ENCODE peak calls at places on chromosomes 13 and 19, in eight cellular contexts. E is cardiac muscle cell; N is tibial artery; D is transverse colon; U is testis; I is hepatocyte; G is body of pancreas; F is CD4-positive, alpha-beta memory T cell. O is an unnamed sample.

GRCh38 chr13:78650725-78651083 is 8.3 kb downstream of the OBI1 start:
- DNase-seq in E (no peak), N (no peak), D (no peak), U (no peak), I (no peak), G (no peak), F (no peak), O (no peak)

GRCh38 chr13:58574791-58575190 is 943.2 kb downstream of the PCDH17 start:
- DNase-seq in E (no peak), N (no peak), D (no peak), U (no peak), I (no peak), G (no peak), F (no peak), O (no peak)

GRCh38 chr19:40284501-40285352 is at the start of gene AKT2:
- DNase-seq in E (peak; percentile 66), N (no peak), D (no peak), U (peak; percentile 77), I (peak; percentile 89), G (no peak), F (peak; percentile 84), O (peak; percentile 61)

GRCh38 chr19:15812059-15812722 is 3.3 kb downstream of the OR10H1 start:
- DNase-seq in E (no peak), N (no peak), D (peak; percentile 38), U (peak; percentile 49), I (no peak), G (no peak), F (peak; percentile 65), O (peak; percentile 50)

GRCh38 chr19:16541526-16542044 is 652 bp downstream of the CHERP start:
- DNase-seq in E (peak; percentile 22), N (no peak), D (no peak), U (no peak), I (peak; percentile 37), G (no peak), F (peak; percentile 23), O (no peak)

GRCh38 chr13:98026457-98026857 is 73.0 kb downstream of the IPO5 start:
- DNase-seq in E (peak; percentile 30), N (no peak), D (no peak), U (no peak), I (peak; percentile 46), G (no peak), F (no peak), O (no peak)

GRCh38 chr13:107121793-107122192 is 553.9 kb upstream of the ARGLU1 start:
- DNase-seq in E (no peak), N (no peak), D (no peak), U (no peak), I (no peak), G (no peak), F (no peak), O (no peak)

GRCh38 chr19:34126966-34127365 is 45.3 kb upstream of the LSM14A start:
- DNase-seq in E (no peak), N (no peak), D (no peak), U (no peak), I (no peak), G (no peak), F (no peak), O (no peak)

GRCh38 chr13:85841427-85841826 is 42.2 kb upstream of the SLITRK6 start:
- DNase-seq in E (no peak), N (no peak), D (no peak), U (no peak), I (no peak), G (no peak), F (no peak), O (no peak)

GRCh38 chr13:42497798-42498197 is 76.2 kb upstream of the TNFSF11 start:
- DNase-seq in E (peak; percentile 86), N (no peak), D (no peak), U (no peak), I (peak; percentile 13), G (no peak), F (no peak), O (no peak)

GRCh38 chr13:46386996-46387851 is at the start of gene RUBCNL:
- DNase-seq in E (no peak), N (no peak), D (peak; percentile 78), U (peak; percentile 53), I (peak; percentile 39), G (no peak), F (peak; percentile 19), O (no peak)

GRCh38 chr19:37953125-37953524 is 46.1 kb downstream of the SIPA1L3 start:
- DNase-seq in E (no peak), N (no peak), D (no peak), U (no peak), I (no peak), G (no peak), F (no peak), O (no peak)

GRCh38 chr13:110245421-110245899 is 61.5 kb downstream of the COL4A1 start:
- DNase-seq in E (peak; percentile 69), N (no peak), D (no peak), U (no peak), I (no peak), G (no peak), F (no peak), O (no peak)

GRCh38 chr13:41916173-41916954 is 44.5 kb downstream of the VWA8 start:
- DNase-seq in E (peak; percentile 82), N (no peak), D (no peak), U (no peak), I (peak; percentile 33), G (no peak), F (peak; percentile 33), O (no peak)

GRCh38 chr13:91280806-91281205 is 66.7 kb upstream of the MIR17HG start:
- DNase-seq in E (no peak), N (no peak), D (no peak), U (no peak), I (no peak), G (no peak), F (no peak), O (no peak)

GRCh38 chr19:7874080-7874856 is at the start of gene PRR36:
- DNase-seq in E (no peak), N (no peak), D (no peak), U (peak; percentile 71), I (peak; percentile 76), G (peak; percentile 82), F (no peak), O (no peak)

GRCh38 chr13:42970824-42971669 is 21.0 kb downstream of the EPSTI1 start:
- DNase-seq in E (peak; percentile 51), N (no peak), D (peak; percentile 50), U (peak; percentile 65), I (peak; percentile 44), G (no peak), F (peak; percentile 57), O (peak; percentile 38)

GRCh38 chr19:33225458-33225925 is at the start of gene SLC7A10:
- DNase-seq in E (peak; percentile 57), N (no peak), D (no peak), U (no peak), I (peak; percentile 65), G (no peak), F (no peak), O (no peak)

GRCh38 chr19:50859849-50860248 is 5.1 kb downstream of the KLK3 start:
- DNase-seq in E (no peak), N (no peak), D (no peak), U (no peak), I (no peak), G (no peak), F (no peak), O (no peak)

GRCh38 chr13:42807866-42808265 is 26.5 kb downstream of the FAM216B start:
- DNase-seq in E (peak; percentile 43), N (no peak), D (no peak), U (no peak), I (no peak), G (no peak), F (no peak), O (no peak)

GRCh38 chr13:39684531-39685137 is 29.2 kb downstream of the COG6 start:
- DNase-seq in E (peak; percentile 66), N (no peak), D (no peak), U (no peak), I (peak; percentile 69), G (no peak), F (peak; percentile 41), O (no peak)

GRCh38 chr19:33220735-33221134 is 4.9 kb downstream of the SLC7A10 start:
- DNase-seq in E (no peak), N (no peak), D (no peak), U (no peak), I (no peak), G (no peak), F (no peak), O (no peak)

GRCh38 chr19:37594982-37595382 is 306 bp downstream of the ZNF540 start:
- DNase-seq in E (peak; percentile 67), N (peak; percentile 87), D (peak; percentile 66), U (peak; percentile 74), I (peak; percentile 68), G (peak; percentile 64), F (peak; percentile 79), O (peak; percentile 45)

DNA sequence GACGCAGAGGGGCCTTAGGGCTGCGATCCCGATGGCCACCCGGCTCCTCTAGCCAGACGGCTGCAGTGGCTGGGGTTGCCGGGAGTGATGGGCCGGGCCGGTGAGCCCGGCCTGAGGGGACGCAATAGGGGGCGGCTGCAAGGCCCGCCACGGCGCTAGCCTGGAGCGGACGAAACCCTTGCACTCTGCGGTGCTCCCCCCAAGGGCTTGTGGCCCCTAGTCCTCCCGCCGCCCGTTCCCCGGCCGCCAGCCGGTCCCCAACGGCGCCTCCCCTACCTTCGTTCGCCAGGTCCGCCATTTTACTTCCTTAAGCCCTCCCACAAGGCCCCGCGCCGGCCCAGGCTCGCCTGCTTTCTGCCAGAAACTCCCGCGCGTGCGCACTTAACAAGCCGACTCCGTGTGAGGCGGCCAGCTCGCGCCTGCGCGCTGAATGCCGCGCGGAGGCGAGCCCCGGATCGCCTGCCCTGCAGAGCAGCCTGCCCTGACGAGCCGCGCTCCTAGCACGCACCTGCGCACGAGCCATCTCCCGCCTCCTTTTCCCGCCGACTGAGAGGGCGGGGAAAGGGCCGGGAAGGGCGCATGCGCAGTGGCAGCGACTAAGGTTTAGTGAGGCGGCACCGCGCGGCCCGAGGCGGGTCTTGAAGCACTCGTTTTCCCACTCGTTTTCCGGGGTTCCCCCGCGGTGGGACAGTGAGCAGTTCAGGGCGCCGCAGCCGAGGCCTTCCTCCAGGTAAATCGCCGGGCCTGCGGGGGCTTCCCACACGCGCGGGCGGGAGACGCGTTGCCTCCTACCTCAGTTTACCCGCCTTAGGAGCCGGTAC is at the start of gene RANBP3:
- DNase-seq in E (peak; percentile 100), N (peak; percentile 99), D (peak; percentile 99), U (peak; percentile 98), I (peak; percentile 100), G (peak; percentile 100), F (peak; percentile 99), O (peak; percentile 99)
- H3K4me3 ChIP-seq in E (peak within 1 kb of the TSS; percentile 67), N (peak within 1 kb of the TSS; percentile 78), D (peak within 1 kb of the TSS; percentile 95), U (peak within 1 kb of the TSS; percentile 86), I (peak within 1 kb of the TSS; percentile 46), G (peak within 1 kb of the TSS; percentile 100), F (peak within 1 kb of the TSS; percentile 81), O (peak within 1 kb of the TSS; percentile 65)

GRCh38 chr13:48493851-48494250 is 39.0 kb downstream of the RCBTB2 start:
- DNase-seq in E (peak; percentile 66), N (no peak), D (no peak), U (no peak), I (no peak), G (no peak), F (no peak), O (no peak)
- H3K4me1 ChIP-seq in E (no peaks in the 10 kb centered on the region), N (no peaks in the 10 kb centered on the region), D (peaks cover 4% of the 10 kb centered on the region), U (no peaks in the 10 kb centered on the region), I (no peaks in the 10 kb centered on the region), G (peaks cover 4% of the 10 kb centered on the region), F (peaks cover 93% of the 10 kb centered on the region), O (peaks cover 51% of the 10 kb centered on the region)

GRCh38 chr19:1067341-1068103 is 555 bp downstream of the ARHGAP45 start:
- DNase-seq in E (no peak), N (no peak), D (peak; percentile 34), U (no peak), I (no peak), G (no peak), F (peak; percentile 87), O (no peak)
- H3K27ac ChIP-seq in E (no peak overlapping the region), N (no peak overlapping the region), D (peak overlapping the region; percentile 88), U (no peak overlapping the region), I (no peak overlapping the region), G (no peak overlapping the region), F (peak overlapping the region; percentile 98), O (peak overlapping the region; percentile 99)

GRCh38 chr13:33213797-33214196 is 71.8 kb downstream of the STARD13 start:
- DNase-seq in E (peak; percentile 59), N (no peak), D (no peak), U (peak; percentile 45), I (no peak), G (no peak), F (no peak), O (no peak)
- H3K4me3 ChIP-seq in E (no peak overlapping the region), N (no peak overlapping the region), D (no peak overlapping the region), U (no peak overlapping the region), I (no peak overlapping the region), G (no peak overlapping the region), F (no peak overlapping the region), O (no peak overlapping the region)

O was measured in CD8-positive, alpha-beta T cell.